ENCODE peak calls at places on chromosomes 13 and 19, in four cellular contexts. V is NCI-H2029, U is progenitor cell of endocrine pancreas, F is heart left ventricle. S is an unnamed sample.

GRCh38 chr13:66803759-66804456 is 426.2 kb downstream of the PCDH9 start:
- DNase-seq in V (no peak), U (no peak), F (no peak), S (peak)

GRCh38 chr19:45406165-45406956 is at the start of gene POLR1G:
- DNase-seq in V (peak), U (peak), F (peak), S (peak)

GRCh38 chr13:50353651-50354415 is 338.6 kb downstream of the KCNRG start:
- DNase-seq in V (no peak), U (no peak), F (no peak), S (peak)

GRCh38 chr19:2640563-2641331 is 61.7 kb downstream of the GNG7 start:
- DNase-seq in V (no peak), U (no peak), F (no peak), S (no peak)

GRCh38 chr13:42049454-42049780 is 969 bp downstream of the DGKH start:
- DNase-seq in V (no peak), U (no peak), F (no peak), S (no peak)

GRCh38 chr13:76934671-76935070 is 13.6 kb upstream of the ACOD1 start:
- DNase-seq in V (no peak), U (no peak), F (no peak), S (no peak)

GRCh38 chr19:55158848-55159793 is 1.6 kb upstream of the TNNI3 start:
- DNase-seq in V (no peak), U (no peak), F (peak), S (no peak)

GRCh38 chr19:5147074-5147970 is 178.4 kb downstream of the KDM4B start:
- DNase-seq in V (no peak), U (no peak), F (no peak), S (peak)